ENCODE peak calls at places on chromosomes 6 and 20, in four cellular contexts. One of them, this sample, is unnamed.

GRCh38 chr20:33568378-33569289 is 78.7 kb downstream of the CBFA2T2 start:
- DNase-seq in ACHN: no peak
- DNase-seq in nephron progenitor cell: peak; percentile 33
- DNase-seq in retina: peak; percentile 83
- DNase-seq in this sample: peak; percentile 90

GRCh38 chr6:134173936-134174789 is 121.7 kb upstream of the SLC2A12 start:
- DNase-seq in ACHN: peak; percentile 80
- DNase-seq in nephron progenitor cell: peak; percentile 92
- DNase-seq in retina: peak; percentile 87
- DNase-seq in this sample: peak; percentile 90

GRCh38 chr6:28322661-28323060 is 13.3 kb downstream of the ZSCAN31 start:
- DNase-seq in ACHN: no peak
- DNase-seq in nephron progenitor cell: no peak
- DNase-seq in retina: no peak
- DNase-seq in this sample: no peak

GRCh38 chr20:415820-416322 is 7.8 kb downstream of the RBCK1 start:
- DNase-seq in ACHN: no peak
- DNase-seq in nephron progenitor cell: no peak
- DNase-seq in retina: no peak
- DNase-seq in this sample: no peak

GRCh38 chr6:111972714-111973678 is 80.9 kb upstream of the CCN6 start:
- DNase-seq in ACHN: peak; percentile 60
- DNase-seq in nephron progenitor cell: peak; percentile 10
- DNase-seq in retina: no peak
- DNase-seq in this sample: no peak

GRCh38 chr6:42771741-42772100 is 10.1 kb upstream of the BICRAL start:
- DNase-seq in ACHN: no peak
- DNase-seq in nephron progenitor cell: no peak
- DNase-seq in retina: no peak
- DNase-seq in this sample: no peak

GRCh38 chr6:42367353-42368011 is 84.2 kb downstream of the TRERF1 start:
- DNase-seq in ACHN: no peak
- DNase-seq in nephron progenitor cell: no peak
- DNase-seq in retina: no peak
- DNase-seq in this sample: no peak

GRCh38 chr20:64188071-64188470 is 23.8 kb downstream of the MYT1 start:
- DNase-seq in ACHN: no peak
- DNase-seq in nephron progenitor cell: no peak
- DNase-seq in retina: no peak
- DNase-seq in this sample: peak; percentile 83

GRCh38 chr6:143128346-143129015 is 67.8 kb downstream of the AIG1 start:
- DNase-seq in ACHN: no peak
- DNase-seq in nephron progenitor cell: no peak
- DNase-seq in retina: no peak
- DNase-seq in this sample: no peak

GRCh38 chr6:149032599-149033405 is 284.7 kb upstream of the TAB2 start:
- DNase-seq in ACHN: peak; percentile 82
- DNase-seq in nephron progenitor cell: no peak
- DNase-seq in retina: no peak
- DNase-seq in this sample: no peak

GRCh38 chr20:50163570-50164317 is 10.2 kb upstream of the PEDS1 start:
- DNase-seq in ACHN: peak; percentile 39
- DNase-seq in nephron progenitor cell: no peak
- DNase-seq in retina: peak; percentile 19
- DNase-seq in this sample: no peak

GRCh38 chr6:36967301-36967700 is 12.8 kb downstream of the PI16 start:
- DNase-seq in ACHN: no peak
- DNase-seq in nephron progenitor cell: no peak
- DNase-seq in retina: no peak
- DNase-seq in this sample: no peak

GRCh38 chr20:37999526-38000263 is 33.6 kb downstream of the TTI1 start:
- DNase-seq in ACHN: no peak
- DNase-seq in nephron progenitor cell: no peak
- DNase-seq in retina: peak; percentile 55
- DNase-seq in this sample: no peak

GRCh38 chr6:152123076-152123475 is 315.6 kb downstream of the ESR1 start:
- DNase-seq in ACHN: no peak
- DNase-seq in nephron progenitor cell: no peak
- DNase-seq in retina: no peak
- DNase-seq in this sample: no peak

GRCh38 chr20:11905460-11906150 is 12.1 kb upstream of the BTBD3 start:
- DNase-seq in ACHN: no peak
- DNase-seq in nephron progenitor cell: no peak
- DNase-seq in retina: no peak
- DNase-seq in this sample: no peak

GRCh38 chr6:33621396-33622388 is 570 bp downstream of the ITPR3 start:
- DNase-seq in ACHN: peak; percentile 52
- DNase-seq in nephron progenitor cell: peak; percentile 42
- DNase-seq in retina: peak; percentile 44
- DNase-seq in this sample: no peak

GRCh38 chr20:16749573-16749972 is 1.4 kb downstream of the OTOR start:
- DNase-seq in ACHN: no peak
- DNase-seq in nephron progenitor cell: peak; percentile 21
- DNase-seq in retina: no peak
- DNase-seq in this sample: peak; percentile 56

GRCh38 chr6:88573971-88574370 is 389.4 kb downstream of the RNGTT start:
- DNase-seq in ACHN: no peak
- DNase-seq in nephron progenitor cell: no peak
- DNase-seq in retina: peak; percentile 67
- DNase-seq in this sample: no peak

GRCh38 chr6:39934060-39934757 is at the start of gene MOCS1:
- DNase-seq in ACHN: peak; percentile 70
- DNase-seq in nephron progenitor cell: peak; percentile 84
- DNase-seq in retina: peak; percentile 78
- DNase-seq in this sample: peak; percentile 80

GRCh38 chr6:45577836-45578504 is 200.2 kb upstream of the SUPT3H start:
- DNase-seq in ACHN: no peak
- DNase-seq in nephron progenitor cell: no peak
- DNase-seq in retina: no peak
- DNase-seq in this sample: no peak

This sample was measured in glutamatergic neuron.